ENCODE peak calls at places on chromosome 1, in ten cellular contexts. E is stimulated activated CD8-positive, alpha-beta memory T cell treated with anti-CD3 and anti-CD28 coated beads, Interleukin-4, amount 100 ng/mL, for 1 hour; Q is HTR-8/SVneo; L is GM04504; P is stimulated activated effector memory CD8-positive, alpha-beta T cell treated with anti-CD3 and anti-CD28 coated beads, Interleukin-12 subunit alpha, Interleukin-12 subunit beta, amount 100 ng/mL, for 72 hours; W is NCI-H1105 treated with DMSO at 0.1 percent for 48 hours; R is Right ventricle myocardium inferior; D is brain microvascular endothelial cell; J is fibroblast of villous mesenchyme; T is endothelial cell. X is an unnamed sample.

GRCh38 chr1:212669102-212669501 is 30.5 kb downstream of the BATF3 start:
- DNase-seq in J (peak), Q (peak), T (peak), P (no peak), D (no peak), L (no peak), E (no peak), R (no peak), W (peak), X (peak)

GRCh38 chr1:241102652-241103051 is 254.4 kb downstream of the RGS7 start:
- DNase-seq in J (no peak), W (no peak), R (no peak), Q (no peak), P (no peak), L (no peak), T (no peak), E (no peak), D (no peak), X (no peak)

GRCh38 chr1:199135901-199136300 is 497.1 kb downstream of the PTPRC start:
- DNase-seq in Q (no peak), D (no peak), T (no peak), W (peak), L (no peak), P (no peak), J (no peak), E (no peak), R (no peak), X (no peak)

GRCh38 chr1:74673351-74674111 is at the start of gene ERICH3:
- DNase-seq in W (peak), J (no peak), P (no peak), L (no peak), Q (no peak), E (no peak), D (no peak), T (peak), R (no peak), X (peak)

GRCh38 chr1:247322849-247323586 is 8.6 kb downstream of the ZNF496 start:
- DNase-seq in P (no peak), R (no peak), T (no peak), D (no peak), J (no peak), Q (no peak), L (no peak), E (no peak), W (no peak), X (no peak)

GRCh38 chr1:84298688-84299535 is 2.6 kb upstream of the SAMD13 start:
- DNase-seq in D (no peak), W (no peak), L (no peak), R (peak), Q (no peak), E (no peak), P (peak), J (peak), T (peak), X (peak)

GRCh38 chr1:245197911-245198379 is 43.2 kb downstream of the KIF26B start:
- DNase-seq in P (no peak), R (no peak), W (no peak), J (peak), E (no peak), D (peak), L (peak), Q (no peak), T (no peak), X (no peak)

GRCh38 chr1:200875416-200875815 is 2.6 kb downstream of the GPR25 start:
- DNase-seq in R (no peak), P (no peak), T (no peak), L (no peak), Q (no peak), D (no peak), E (no peak), J (no peak), W (no peak), X (no peak)

GRCh38 chr1:186435336-186435735 is 25.6 kb downstream of the PDC start:
- DNase-seq in R (no peak), P (no peak), D (peak), L (no peak), J (no peak), Q (no peak), E (no peak), W (no peak), T (no peak), X (no peak)

GRCh38 chr1:65065535-65066378 is 82.2 kb upstream of the AK4 start:
- DNase-seq in R (no peak), D (no peak), W (peak), T (peak), L (no peak), E (no peak), J (no peak), Q (no peak), P (no peak), X (peak)

GRCh38 chr1:223712856-223713494 is 636 bp downstream of the CAPN2 start:
- DNase-seq in R (peak), J (no peak), E (no peak), Q (no peak), T (peak), D (no peak), L (no peak), P (peak), W (no peak), X (no peak)

GRCh38 chr1:244191581-244191980 is 140.5 kb downstream of the ZBTB18 start:
- DNase-seq in T (no peak), E (no peak), P (no peak), W (no peak), J (no peak), D (no peak), Q (no peak), L (no peak), R (no peak), X (no peak)

GRCh38 chr1:225735252-225736149 is 42.1 kb upstream of the SRP9 start:
- DNase-seq in T (no peak), P (no peak), R (peak), L (peak), J (peak), D (peak), Q (peak), W (peak), E (no peak), X (peak)

GRCh38 chr1:187617776-187618175 is 789.0 kb downstream of the PLA2G4A start:
- DNase-seq in P (no peak), D (no peak), R (no peak), E (no peak), W (no peak), T (no peak), Q (no peak), J (no peak), L (no peak), X (no peak)

GRCh38 chr1:180925471-180926051 is 12.9 kb downstream of the KIAA1614 start:
- DNase-seq in T (no peak), D (no peak), L (no peak), P (no peak), Q (no peak), J (no peak), R (no peak), W (no peak), E (no peak), X (no peak)

GRCh38 chr1:5979536-5980313 is 12.5 kb downstream of the NPHP4 start:
- DNase-seq in P (no peak), D (no peak), W (no peak), R (peak), Q (no peak), T (no peak), E (no peak), J (no peak), L (no peak), X (no peak)

GRCh38 chr1:181127898-181128453 is 39.5 kb downstream of the IER5 start:
- DNase-seq in P (no peak), L (no peak), Q (no peak), E (no peak), T (no peak), D (no peak), J (peak), W (no peak), R (no peak), X (no peak)

GRCh38 chr1:210687582-210688279 is 359.0 kb downstream of the HHAT start:
- DNase-seq in P (no peak), R (no peak), J (no peak), L (no peak), E (no peak), T (no peak), D (no peak), W (no peak), Q (no peak), X (no peak)

GRCh38 chr1:150065184-150065871 is 2.2 kb upstream of the VPS45 start:
- DNase-seq in Q (peak), J (peak), D (no peak), P (no peak), T (no peak), W (no peak), L (no peak), E (no peak), R (no peak), X (no peak)

GRCh38 chr1:43358121-43358745 is 548 bp upstream of the CDC20 start:
- DNase-seq in E (no peak), T (peak), W (peak), P (no peak), L (no peak), J (no peak), R (no peak), Q (peak), D (no peak), X (peak)

GRCh38 chr1:17207966-17208418 is 3.1 kb downstream of the PADI1 start:
- DNase-seq in E (no peak), J (peak), D (peak), Q (peak), L (peak), P (peak), W (no peak), R (peak), T (no peak), X (peak)

GRCh38 chr1:28370220-28371010 is 875 bp downstream of the PHACTR4 start:
- DNase-seq in T (peak), J (peak), E (no peak), D (peak), Q (peak), P (no peak), W (peak), R (no peak), L (no peak), X (peak)

GRCh38 chr1:205812271-205812877 is 624 bp downstream of the SLC41A1 start:
- DNase-seq in Q (peak), L (no peak), R (no peak), T (peak), E (no peak), D (no peak), J (peak), P (peak), W (peak), X (peak)

GRCh38 chr1:96234299-96234698 is 487.3 kb upstream of the PTBP2 start:
- DNase-seq in W (peak), L (no peak), R (no peak), J (peak), Q (peak), P (no peak), T (no peak), E (no peak), D (peak), X (peak)

GRCh38 chr1:27141266-27142003 is 13.5 kb downstream of the SLC9A1 start:
- DNase-seq in J (no peak), Q (no peak), P (no peak), E (no peak), R (no peak), L (no peak), W (peak), D (no peak), T (no peak), X (peak)

GRCh38 chr1:35046730-35047129 is 15.0 kb upstream of the ZMYM6 start:
- DNase-seq in P (no peak), Q (no peak), W (no peak), E (no peak), T (no peak), J (no peak), D (no peak), L (no peak), R (no peak), X (no peak)

GRCh38 chr1:147892731-147893214 is 9.8 kb upstream of the GJA8 start:
- DNase-seq in J (peak), Q (peak), R (no peak), T (peak), L (peak), E (no peak), P (no peak), W (peak), D (peak), X (peak)

GRCh38 chr1:6996371-6996770 is 211.1 kb downstream of the CAMTA1 start:
- DNase-seq in T (no peak), R (no peak), W (no peak), E (no peak), D (no peak), Q (no peak), L (no peak), P (no peak), J (no peak), X (no peak)

GRCh38 chr1:25890249-25891034 is 14.9 kb upstream of the PAQR7 start:
- DNase-seq in J (peak), E (no peak), T (no peak), R (no peak), W (no peak), P (no peak), Q (no peak), D (peak), L (no peak), X (peak)

GRCh38 chr1:214558002-214558770 is 6.8 kb upstream of the PTPN14 start:
- DNase-seq in T (no peak), J (peak), Q (peak), P (no peak), L (peak), E (no peak), R (no peak), W (no peak), D (peak), X (no peak)

GRCh38 chr1:39494671-39495410 is 3.4 kb downstream of the BMP8A start:
- DNase-seq in T (no peak), E (no peak), W (no peak), P (no peak), D (no peak), Q (no peak), R (no peak), J (no peak), L (no peak), X (no peak)

GRCh38 chr1:110746644-110747259 is 72.0 kb upstream of the KCNA3 start:
- DNase-seq in R (no peak), Q (peak), W (no peak), T (peak), D (peak), L (peak), P (peak), J (peak), E (peak), X (peak)

GRCh38 chr1:24892188-24893153 is 37.6 kb downstream of the RUNX3 start:
- DNase-seq in L (no peak), T (no peak), W (no peak), D (no peak), Q (no peak), P (no peak), J (no peak), E (no peak), R (no peak), X (no peak)

GRCh38 chr1:218823291-218823900 is 350.3 kb upstream of the LYPLAL1 start:
- DNase-seq in L (peak), P (no peak), J (peak), E (no peak), T (no peak), R (no peak), W (no peak), Q (no peak), D (peak), X (peak)

GRCh38 chr1:58650141-58650540 is 49.7 kb downstream of the MYSM1 start:
- DNase-seq in J (no peak), L (no peak), E (no peak), P (no peak), R (no peak), D (no peak), T (no peak), Q (no peak), W (no peak), X (no peak)

GRCh38 chr1:196361112-196361714 is 247.0 kb downstream of the KCNT2 start:
- DNase-seq in D (peak), T (no peak), P (no peak), E (no peak), J (no peak), R (no peak), Q (no peak), L (no peak), W (no peak), X (peak)

GRCh38 chr1:112923234-112923955 is 32.6 kb downstream of the SLC16A1 start:
- DNase-seq in J (no peak), R (no peak), E (no peak), T (no peak), W (no peak), P (no peak), L (no peak), D (no peak), Q (no peak), X (no peak)

GRCh38 chr1:73953611-73954010 is 244.4 kb downstream of the LRRIQ3 start:
- DNase-seq in L (no peak), T (no peak), J (no peak), E (no peak), P (no peak), W (no peak), Q (no peak), R (no peak), D (no peak), X (no peak)

GRCh38 chr1:235923466-235924008 is 56.8 kb upstream of the LYST start:
- DNase-seq in L (no peak), D (peak), E (no peak), Q (no peak), J (peak), R (no peak), P (no peak), W (peak), T (no peak), X (no peak)

X was measured in trophoblast cell.